ENCODE peak calls at places on chromosomes 13 and 19, in ten cellular contexts. V is HCT116, C is breast epithelium, Y is HL-60, F is transverse colon, K is H1, O is endothelial cell of umbilical vein, R is GM23338, M is suprapubic skin, N is SK-N-SH. B is an unnamed sample.

GRCh38 chr19:28603453-28603852 is 609.5 kb downstream of the UQCRFS1 start:
- DNase-seq in V (no peak), F (no peak), R (no peak), C (no peak), O (no peak), N (no peak), Y (no peak), K (no peak), M (no peak), B (no peak)

GRCh38 chr19:4115050-4115817 is 8.7 kb downstream of the MAP2K2 start:
- DNase-seq in F (peak), M (no peak), K (no peak), C (no peak), V (no peak), Y (peak), O (no peak), N (peak), R (no peak), B (peak)

GRCh38 chr19:29714953-29715694 is at the start of gene C19orf12:
- DNase-seq in C (peak), K (peak), V (no peak), R (peak), O (peak), Y (peak), F (peak), M (no peak), N (peak), B (peak)

GRCh38 chr13:33940898-33941297 is 122.9 kb downstream of the RFC3 start:
- DNase-seq in R (peak), V (no peak), C (no peak), Y (no peak), K (no peak), N (no peak), O (peak), F (no peak), M (no peak), B (no peak)

GRCh38 chr13:113526466-113527220 is 36.1 kb upstream of the DCUN1D2 start:
- DNase-seq in V (no peak), K (no peak), N (no peak), Y (no peak), F (no peak), M (no peak), C (peak), R (no peak), O (no peak), B (no peak)

GRCh38 chr13:48950507-48950886 is 25.2 kb upstream of the FNDC3A start:
- DNase-seq in C (no peak), F (no peak), Y (no peak), K (no peak), M (no peak), N (no peak), V (peak), O (no peak), R (no peak), B (no peak)

GRCh38 chr19:38514812-38515633 is 81.5 kb downstream of the RYR1 start:
- DNase-seq in V (peak), Y (peak), N (peak), K (peak), C (no peak), F (peak), O (peak), M (no peak), R (peak), B (peak)

GRCh38 chr19:49851456-49852259 is 699 bp downstream of the PTOV1 start:
- DNase-seq in Y (no peak), M (no peak), C (no peak), F (no peak), O (peak), N (peak), K (peak), R (peak), V (no peak), B (no peak)

GRCh38 chr13:35157143-35157755 is 215.2 kb downstream of the NBEA start:
- DNase-seq in Y (peak), N (peak), R (peak), C (no peak), M (no peak), V (peak), O (peak), F (peak), K (no peak), B (no peak)

GRCh38 chr13:72545030-72545719 is 182.3 kb downstream of the MZT1 start:
- DNase-seq in Y (no peak), V (no peak), K (no peak), N (no peak), F (no peak), R (no peak), C (no peak), M (no peak), O (no peak), B (no peak)

GRCh38 chr13:33022986-33023385 is 6.8 kb downstream of the KL start:
- DNase-seq in V (no peak), K (no peak), M (no peak), Y (no peak), F (no peak), N (peak), O (no peak), R (no peak), C (no peak), B (no peak)

GRCh38 chr19:29793116-29793727 is 18.6 kb upstream of the CCNE1 start:
- DNase-seq in M (no peak), F (no peak), R (no peak), K (no peak), C (no peak), N (no peak), O (no peak), V (no peak), Y (no peak), B (no peak)

GRCh38 chr19:6357174-6357573 is 4.2 kb upstream of the CLPP start:
- DNase-seq in Y (no peak), N (no peak), M (no peak), F (no peak), O (no peak), V (no peak), C (no peak), R (no peak), K (no peak), B (no peak)

GRCh38 chr19:52102782-52103181 is 7.2 kb upstream of the ZNF841 start:
- DNase-seq in M (no peak), V (no peak), R (no peak), O (no peak), K (no peak), N (no peak), F (no peak), Y (no peak), C (no peak), B (no peak)

GRCh38 chr19:7250951-7251350 is 43.3 kb downstream of the INSR start:
- DNase-seq in O (no peak), V (no peak), M (no peak), R (no peak), Y (no peak), C (no peak), F (no peak), K (no peak), N (no peak), B (no peak)

GRCh38 chr19:45782820-45783785 is 813 bp upstream of the DMPK start:
- DNase-seq in F (peak), R (no peak), V (no peak), K (no peak), O (no peak), M (no peak), C (no peak), Y (no peak), N (peak), B (no peak)

GRCh38 chr19:45781282-45782161 is 768 bp downstream of the DMPK start:
- DNase-seq in C (no peak), M (no peak), F (peak), N (no peak), Y (no peak), O (no peak), R (no peak), K (no peak), V (no peak), B (no peak)

GRCh38 chr19:45784096-45784495 is 1.8 kb upstream of the DMPK start:
- DNase-seq in V (no peak), F (no peak), R (no peak), O (no peak), C (no peak), N (no peak), M (no peak), Y (no peak), K (no peak), B (no peak)

GRCh38 chr19:45780448-45781281 is 1.6 kb downstream of the DMPK start:
- DNase-seq in N (no peak), O (no peak), R (no peak), M (no peak), V (no peak), K (no peak), C (no peak), Y (no peak), F (no peak), B (no peak)

DNA sequence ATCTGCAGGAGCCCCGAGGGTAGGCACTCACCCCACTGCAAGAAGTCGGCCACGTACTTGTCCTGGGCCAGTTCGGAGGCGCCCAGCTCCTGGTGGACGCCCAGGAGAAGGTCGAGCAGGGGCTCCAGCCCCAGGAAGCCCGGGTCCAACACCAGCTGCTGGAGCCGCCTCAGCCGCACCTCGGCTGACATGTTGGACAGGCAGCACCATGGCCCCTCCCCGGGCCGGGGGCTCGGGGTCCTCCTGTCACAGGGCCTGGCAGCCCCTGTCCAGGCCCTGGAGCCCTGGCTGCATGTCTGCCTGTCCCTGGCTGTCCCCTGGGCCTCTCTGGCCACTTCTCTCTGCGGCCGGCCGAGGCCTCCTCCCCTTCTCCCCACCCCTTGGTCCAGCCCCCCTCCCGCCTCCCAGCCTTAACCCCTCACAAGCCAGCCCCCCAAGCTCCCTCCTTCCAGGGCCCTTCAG is at the start of gene DMPK:
- DNase-seq in Y (no peak), R (no peak), C (no peak), N (peak), K (no peak), O (no peak), M (no peak), V (no peak), F (no peak), B (no peak)
- TF ChIP-seq POLR2AphosphoS5 in Y (no peak), R (no peak), C (no peak), N (peak), K (no peak), O (no peak), M (no peak), V (peak), F (peak), B (no peak)

GRCh38 chr19:55231391-55232283 is 3.1 kb upstream of the TMEM86B start:
- DNase-seq in K (no peak), O (no peak), C (no peak), R (no peak), M (no peak), F (no peak), V (no peak), N (no peak), Y (no peak), B (no peak)
- TF ChIP-seq POLR2AphosphoS5 in K (no peak), O (no peak), C (no peak), R (no peak), M (no peak), F (no peak), V (no peak), N (no peak), Y (peak), B (no peak)

DNA sequence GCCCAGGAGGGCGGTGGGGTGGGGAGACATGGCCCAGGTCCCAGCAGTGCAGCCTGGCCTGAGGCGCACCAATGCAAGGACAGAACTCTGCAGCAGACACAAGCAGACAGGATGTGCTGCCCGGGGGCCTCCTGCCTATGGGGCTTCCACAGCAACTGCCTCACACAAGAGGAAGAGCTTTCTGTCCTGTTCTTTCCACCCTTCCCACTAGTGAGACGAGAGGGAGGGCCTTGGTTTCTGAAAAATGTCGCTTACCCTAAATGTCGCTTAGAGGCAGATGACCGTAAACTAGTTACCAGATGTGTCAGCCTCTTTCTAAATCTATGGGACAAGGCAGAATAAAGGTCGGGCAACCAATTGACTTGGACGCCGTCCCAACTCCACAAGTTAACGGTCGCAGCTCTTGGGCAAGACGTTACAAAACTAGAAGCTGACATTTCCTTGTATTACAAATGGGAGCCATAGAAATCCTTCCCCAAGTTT is at the start of gene LAIR1:
- DNase-seq in C (no peak), O (no peak), F (peak), V (no peak), Y (peak), N (no peak), M (no peak), R (no peak), K (no peak), B (no peak)
- TF ChIP-seq POLR2AphosphoS5 in C (no peak), O (no peak), F (peak), V (no peak), Y (peak), N (no peak), M (no peak), R (no peak), K (no peak), B (no peak)

GRCh38 chr13:44311011-44311481 is 62.6 kb upstream of the SERP2 start:
- DNase-seq in F (no peak), O (no peak), K (no peak), R (no peak), M (no peak), N (no peak), Y (no peak), V (no peak), C (peak), B (no peak)
- TF ChIP-seq POLR2AphosphoS5 in F (no peak), O (no peak), K (no peak), R (no peak), M (peak), N (peak), Y (no peak), V (no peak), C (no peak), B (no peak)

GRCh38 chr13:60720590-60720989 is 323.6 kb downstream of the TDRD3 start:
- DNase-seq in N (no peak), K (no peak), M (no peak), V (no peak), C (no peak), Y (no peak), O (no peak), F (no peak), R (no peak), B (no peak)

GRCh38 chr13:60716296-60716695 is 319.3 kb downstream of the TDRD3 start:
- DNase-seq in F (no peak), Y (no peak), K (no peak), O (no peak), M (no peak), N (no peak), C (no peak), V (no peak), R (no peak), B (no peak)

GRCh38 chr13:60721063-60721462 is 324.0 kb downstream of the TDRD3 start:
- DNase-seq in O (no peak), M (no peak), C (no peak), F (no peak), Y (no peak), N (no peak), K (no peak), R (peak), V (no peak), B (no peak)
- TF ChIP-seq POLR2AphosphoS5 in O (no peak), M (no peak), C (no peak), F (no peak), Y (no peak), N (no peak), K (no peak), R (no peak), V (no peak), B (no peak)

B was measured in GM12891.